ENCODE peak calls at places on chromosomes 13 and 19, in seven cellular contexts. J, M, X, P, Y, L and N are unnamed samples.

GRCh38 chr13:41136396-41137031 is 3.9 kb upstream of the KBTBD6 start:
- DNase-seq in M (no peak), L (no peak), Y (no peak), P (no peak), J (no peak), X (no peak), N (no peak)

GRCh38 chr13:50692396-50692915 is 151.0 kb downstream of the DLEU7 start:
- DNase-seq in Y (no peak), L (no peak), J (no peak), M (no peak), X (no peak), P (peak; percentile 34), N (no peak)

GRCh38 chr13:102299366-102299765 is 102.5 kb downstream of the FGF14 start:
- DNase-seq in J (no peak), X (no peak), P (no peak), Y (no peak), M (no peak), L (no peak), N (no peak)

GRCh38 chr19:52307275-52307674 is 10.3 kb downstream of the ZNF480 start:
- DNase-seq in X (no peak), J (peak; percentile 20), M (peak; percentile 36), P (peak; percentile 39), Y (peak; percentile 24), L (peak; percentile 34), N (no peak)

GRCh38 chr19:12647490-12648071 is 19.0 kb downstream of the MAN2B1 start:
- DNase-seq in J (no peak), X (peak; percentile 84), M (peak; percentile 51), P (no peak), Y (peak; percentile 74), L (peak; percentile 40), N (no peak)

GRCh38 chr13:35994131-35994966 is 136.8 kb downstream of the DCLK1 start:
- DNase-seq in M (peak; percentile 83), L (peak; percentile 97), J (no peak), X (peak; percentile 68), Y (peak; percentile 92), P (peak; percentile 97), N (peak; percentile 89)

GRCh38 chr19:33280351-33280921 is 21.9 kb downstream of the CEBPA start:
- DNase-seq in P (no peak), L (no peak), Y (no peak), X (no peak), M (no peak), J (no peak), N (no peak)

GRCh38 chr19:30942636-30943035 is 406.6 kb downstream of the TSHZ3 start:
- DNase-seq in J (no peak), Y (no peak), X (no peak), P (no peak), M (no peak), L (no peak), N (no peak)

GRCh38 chr19:43711751-43712355 is 4.0 kb upstream of the IRGC start:
- DNase-seq in J (no peak), Y (no peak), L (no peak), X (no peak), P (no peak), M (no peak), N (no peak)

GRCh38 chr19:43534811-43535761 is 2.1 kb downstream of the ZNF575 start:
- DNase-seq in X (peak; percentile 80), L (peak; percentile 79), Y (peak; percentile 84), P (no peak), J (peak; percentile 81), M (peak; percentile 75), N (no peak)

GRCh38 chr13:43865892-43866291 is 13.6 kb downstream of the CCDC122 start:
- DNase-seq in J (no peak), M (peak; percentile 36), P (peak; percentile 19), X (no peak), L (peak; percentile 51), Y (peak; percentile 91), N (peak; percentile 63)

GRCh38 chr13:106163426-106163825 is 372.0 kb downstream of the EFNB2 start:
- DNase-seq in Y (no peak), M (no peak), X (no peak), P (no peak), L (no peak), J (no peak), N (no peak)

GRCh38 chr19:16164222-16164890 is 9.0 kb downstream of the CIB3 start:
- DNase-seq in J (no peak), P (no peak), X (no peak), Y (no peak), M (no peak), L (no peak), N (no peak)

GRCh38 chr19:42295831-42296525 is 6.0 kb upstream of the PRR19 start:
- DNase-seq in L (peak; percentile 65), M (peak; percentile 66), J (peak; percentile 94), Y (peak; percentile 80), X (peak; percentile 87), P (no peak), N (no peak)

GRCh38 chr19:32201661-32202060 is 143.7 kb upstream of the ZNF507 start:
- DNase-seq in X (no peak), L (peak; percentile 11), M (no peak), P (no peak), J (no peak), Y (no peak), N (no peak)

GRCh38 chr13:41699759-41700158 is 242.4 kb downstream of the RGCC start:
- DNase-seq in P (no peak), J (no peak), X (no peak), L (no peak), M (no peak), Y (no peak), N (no peak)

GRCh38 chr19:290539-291521 is at the start of gene PLPP2:
- DNase-seq in J (no peak), X (no peak), P (no peak), L (peak; percentile 38), Y (peak; percentile 74), M (peak; percentile 17), N (no peak)

GRCh38 chr19:12789098-12789903 is 2.0 kb upstream of the JUNB start:
- DNase-seq in L (no peak), X (no peak), M (peak; percentile 50), Y (peak; percentile 49), J (no peak), P (no peak), N (no peak)

GRCh38 chr13:25222740-25223139 is 50.7 kb upstream of the AMER2 start:
- DNase-seq in P (no peak), L (no peak), X (no peak), J (no peak), Y (no peak), M (no peak), N (no peak)

GRCh38 chr19:54415208-54415900 is at the start of gene TTYH1:
- DNase-seq in P (no peak), L (no peak), M (no peak), Y (no peak), J (peak; percentile 48), X (no peak), N (no peak)

GRCh38 chr19:16660763-16661479 is at the start of gene TMEM38A:
- DNase-seq in L (peak; percentile 9), X (peak; percentile 58), P (no peak), M (no peak), Y (peak; percentile 52), J (peak; percentile 52), N (no peak)

GRCh38 chr13:100789968-100790367 is 115.4 kb upstream of the TMTC4 start:
- DNase-seq in P (peak; percentile 18), Y (no peak), X (no peak), L (no peak), J (no peak), M (no peak), N (no peak)

GRCh38 chr19:35828694-35829301 is 16.2 kb upstream of the PRODH2 start:
- DNase-seq in J (no peak), M (peak; percentile 76), P (peak; percentile 45), L (peak; percentile 77), X (peak; percentile 76), Y (peak; percentile 87), N (peak; percentile 3)

GRCh38 chr19:49850487-49851342 is at the start of gene PTOV1:
- DNase-seq in X (peak; percentile 92), M (peak; percentile 95), L (peak; percentile 95), J (peak; percentile 86), P (peak; percentile 75), Y (peak; percentile 96), N (peak; percentile 56)

GRCh38 chr13:20924758-20925394 is 22.3 kb upstream of the XPO4 start:
- DNase-seq in J (peak; percentile 91), X (peak; percentile 85), L (peak; percentile 91), P (peak; percentile 63), Y (peak; percentile 88), M (peak; percentile 94), N (peak; percentile 35)

GRCh38 chr19:11448923-11449554 is 13.6 kb downstream of the PRKCSH start:
- DNase-seq in Y (no peak), M (no peak), J (no peak), L (no peak), P (no peak), X (no peak), N (no peak)
- H3K4me3 ChIP-seq in Y (no peak overlapping the region), M (no peak overlapping the region), J (no peak overlapping the region), L (no peak overlapping the region), P (no peak overlapping the region), X (no peak overlapping the region), N (no peak overlapping the region)

GRCh38 chr13:37769078-37769477 is 100.5 kb downstream of the TRPC4 start:
- DNase-seq in J (no peak), M (no peak), L (no peak), P (no peak), X (no peak), Y (no peak), N (no peak)
- TF ChIP-seq CTCF in J (no peak), M (peak; percentile 41), L (peak; percentile 13), P (no peak), X (no peak), Y (no peak), N (no peak)

GRCh38 chr19:4794971-4795370 is 3.4 kb downstream of the FEM1A start:
- DNase-seq in L (no peak), X (no peak), M (no peak), Y (no peak), P (no peak), J (no peak), N (no peak)
- H3K4me3 ChIP-seq in L (no peak overlapping the region), X (no peak overlapping the region), M (no peak overlapping the region), Y (no peak overlapping the region), P (no peak overlapping the region), J (no peak overlapping the region), N (no peak overlapping the region)

GRCh38 chr13:80499536-80500280 is 158.8 kb upstream of the SPRY2 start:
- DNase-seq in Y (no peak), J (no peak), L (no peak), X (no peak), P (no peak), M (no peak), N (no peak)

GRCh38 chr13:80497978-80498377 is 157.1 kb upstream of the SPRY2 start:
- DNase-seq in X (no peak), J (no peak), P (no peak), Y (no peak), L (no peak), M (no peak), N (no peak)

GRCh38 chr13:80497007-80497406 is 156.1 kb upstream of the SPRY2 start:
- DNase-seq in M (no peak), L (no peak), P (no peak), X (no peak), Y (no peak), J (peak; percentile 12), N (no peak)

GRCh38 chr13:80498433-80498832 is 157.5 kb upstream of the SPRY2 start:
- DNase-seq in L (no peak), M (no peak), Y (no peak), X (no peak), P (no peak), J (no peak), N (no peak)

DNA sequence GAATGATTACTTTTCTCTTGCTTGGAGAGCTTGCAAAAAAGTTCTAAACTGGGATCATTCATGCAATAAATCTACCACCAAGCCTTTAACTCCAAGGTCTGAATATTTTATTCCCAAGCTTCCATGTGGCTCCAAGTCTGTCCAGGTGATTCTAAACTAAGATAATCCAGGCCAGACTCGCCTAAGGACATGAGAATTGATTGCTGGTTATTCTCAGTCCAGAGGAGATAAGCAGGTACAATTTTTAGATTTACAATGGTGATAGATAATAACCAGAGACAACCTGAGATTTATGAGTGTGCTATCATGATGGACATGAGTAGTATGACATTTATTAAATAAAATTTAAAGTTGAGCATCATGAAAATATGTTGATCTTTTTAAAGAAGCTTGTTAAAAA is 156.5 kb upstream of the SPRY2 start:
- DNase-seq in P (no peak), J (no peak), X (no peak), M (no peak), L (no peak), Y (no peak), N (no peak)
- TF ChIP-seq CTCF in P (no peak), J (no peak), X (no peak), M (no peak), L (no peak), Y (no peak), N (no peak)